ENCODE peak calls at places on chromosomes 16 and 17, in seven cellular contexts. One of them, this sample, is unnamed.

GRCh38 chr16:47156816-47157215 is 13.1 kb upstream of the NETO2 start:
- DNase-seq in cardiac muscle cell: no peak
- DNase-seq in fibroblast of lung: no peak
- DNase-seq in GM12865: no peak
- DNase-seq in LoVo: no peak
- DNase-seq in GM13977: no peak
- DNase-seq in activated CD8-positive, alpha-beta T cell treated with anti-CD3 and anti-CD28 coated beads, Interleukin-2, amount 10 ng/mL, durations not matched to agents 7 days and 5 days: no peak
- DNase-seq in this sample: peak; percentile 21

GRCh38 chr17:8855477-8856204 is 11.8 kb downstream of the PIK3R6 start:
- DNase-seq in cardiac muscle cell: no peak
- DNase-seq in fibroblast of lung: no peak
- DNase-seq in GM12865: peak; percentile 93
- DNase-seq in LoVo: no peak
- DNase-seq in GM13977: peak; percentile 48
- DNase-seq in activated CD8-positive, alpha-beta T cell treated with anti-CD3 and anti-CD28 coated beads, Interleukin-2, amount 10 ng/mL, durations not matched to agents 7 days and 5 days: no peak
- DNase-seq in this sample: no peak

GRCh38 chr16:1788708-1789100 is 4.8 kb downstream of the IGFALS start:
- DNase-seq in cardiac muscle cell: no peak
- DNase-seq in fibroblast of lung: no peak
- DNase-seq in GM12865: no peak
- DNase-seq in LoVo: no peak
- DNase-seq in GM13977: no peak
- DNase-seq in activated CD8-positive, alpha-beta T cell treated with anti-CD3 and anti-CD28 coated beads, Interleukin-2, amount 10 ng/mL, durations not matched to agents 7 days and 5 days: no peak
- DNase-seq in this sample: no peak

GRCh38 chr16:85423186-85423550 is 190.0 kb upstream of the GSE1 start:
- DNase-seq in cardiac muscle cell: no peak
- DNase-seq in fibroblast of lung: no peak
- DNase-seq in GM12865: no peak
- DNase-seq in LoVo: no peak
- DNase-seq in GM13977: no peak
- DNase-seq in activated CD8-positive, alpha-beta T cell treated with anti-CD3 and anti-CD28 coated beads, Interleukin-2, amount 10 ng/mL, durations not matched to agents 7 days and 5 days: no peak
- DNase-seq in this sample: no peak

GRCh38 chr17:57519199-57519598 is 225.9 kb downstream of the CCDC182 start:
- DNase-seq in cardiac muscle cell: no peak
- DNase-seq in fibroblast of lung: peak; percentile 72
- DNase-seq in GM12865: no peak
- DNase-seq in LoVo: no peak
- DNase-seq in GM13977: no peak
- DNase-seq in activated CD8-positive, alpha-beta T cell treated with anti-CD3 and anti-CD28 coated beads, Interleukin-2, amount 10 ng/mL, durations not matched to agents 7 days and 5 days: no peak
- DNase-seq in this sample: no peak

GRCh38 chr17:61335105-61335844 is 64.4 kb upstream of the TBX2 start:
- DNase-seq in cardiac muscle cell: peak; percentile 34
- DNase-seq in fibroblast of lung: peak; percentile 82
- DNase-seq in GM12865: no peak
- DNase-seq in LoVo: no peak
- DNase-seq in GM13977: no peak
- DNase-seq in activated CD8-positive, alpha-beta T cell treated with anti-CD3 and anti-CD28 coated beads, Interleukin-2, amount 10 ng/mL, durations not matched to agents 7 days and 5 days: no peak
- DNase-seq in this sample: no peak

GRCh38 chr17:49926886-49927285 is 42.1 kb upstream of the DLX4 start:
- DNase-seq in cardiac muscle cell: peak; percentile 73
- DNase-seq in fibroblast of lung: peak; percentile 6
- DNase-seq in GM12865: no peak
- DNase-seq in LoVo: no peak
- DNase-seq in GM13977: no peak
- DNase-seq in activated CD8-positive, alpha-beta T cell treated with anti-CD3 and anti-CD28 coated beads, Interleukin-2, amount 10 ng/mL, durations not matched to agents 7 days and 5 days: no peak
- DNase-seq in this sample: no peak

GRCh38 chr17:82113422-82113821 is 15.4 kb upstream of the FASN start:
- DNase-seq in cardiac muscle cell: no peak
- DNase-seq in fibroblast of lung: no peak
- DNase-seq in GM12865: no peak
- DNase-seq in LoVo: no peak
- DNase-seq in GM13977: no peak
- DNase-seq in activated CD8-positive, alpha-beta T cell treated with anti-CD3 and anti-CD28 coated beads, Interleukin-2, amount 10 ng/mL, durations not matched to agents 7 days and 5 days: no peak
- DNase-seq in this sample: no peak

GRCh38 chr17:70414275-70414674 is 244.9 kb downstream of the KCNJ2 start:
- DNase-seq in cardiac muscle cell: no peak
- DNase-seq in fibroblast of lung: no peak
- DNase-seq in GM12865: no peak
- DNase-seq in LoVo: no peak
- DNase-seq in GM13977: no peak
- DNase-seq in activated CD8-positive, alpha-beta T cell treated with anti-CD3 and anti-CD28 coated beads, Interleukin-2, amount 10 ng/mL, durations not matched to agents 7 days and 5 days: no peak
- DNase-seq in this sample: no peak

GRCh38 chr17:50279181-50279526 is 4.9 kb downstream of the TMEM92 start:
- DNase-seq in cardiac muscle cell: no peak
- DNase-seq in fibroblast of lung: no peak
- DNase-seq in GM12865: no peak
- DNase-seq in LoVo: no peak
- DNase-seq in GM13977: no peak
- DNase-seq in activated CD8-positive, alpha-beta T cell treated with anti-CD3 and anti-CD28 coated beads, Interleukin-2, amount 10 ng/mL, durations not matched to agents 7 days and 5 days: no peak
- DNase-seq in this sample: no peak

GRCh38 chr17:80608326-80608725 is 63.7 kb downstream of the RPTOR start:
- DNase-seq in cardiac muscle cell: no peak
- DNase-seq in fibroblast of lung: no peak
- DNase-seq in GM12865: no peak
- DNase-seq in LoVo: no peak
- DNase-seq in GM13977: no peak
- DNase-seq in activated CD8-positive, alpha-beta T cell treated with anti-CD3 and anti-CD28 coated beads, Interleukin-2, amount 10 ng/mL, durations not matched to agents 7 days and 5 days: no peak
- DNase-seq in this sample: no peak

GRCh38 chr17:73342057-73342522 is 30.3 kb upstream of the CDC42EP4 start:
- DNase-seq in cardiac muscle cell: peak; percentile 97
- DNase-seq in fibroblast of lung: peak; percentile 94
- DNase-seq in GM12865: peak; percentile 56
- DNase-seq in LoVo: no peak
- DNase-seq in GM13977: no peak
- DNase-seq in activated CD8-positive, alpha-beta T cell treated with anti-CD3 and anti-CD28 coated beads, Interleukin-2, amount 10 ng/mL, durations not matched to agents 7 days and 5 days: no peak
- DNase-seq in this sample: peak; percentile 12

GRCh38 chr17:76586741-76587487 is 1.3 kb upstream of the ST6GALNAC2 start:
- DNase-seq in cardiac muscle cell: no peak
- DNase-seq in fibroblast of lung: no peak
- DNase-seq in GM12865: peak; percentile 47
- DNase-seq in LoVo: no peak
- DNase-seq in GM13977: peak; percentile 6
- DNase-seq in activated CD8-positive, alpha-beta T cell treated with anti-CD3 and anti-CD28 coated beads, Interleukin-2, amount 10 ng/mL, durations not matched to agents 7 days and 5 days: no peak
- DNase-seq in this sample: no peak

GRCh38 chr17:66715745-66716156 is 119.2 kb upstream of the CACNG5 start:
- DNase-seq in cardiac muscle cell: peak; percentile 71
- DNase-seq in fibroblast of lung: peak; percentile 61
- DNase-seq in GM12865: peak; percentile 86
- DNase-seq in LoVo: peak; percentile 62
- DNase-seq in GM13977: peak; percentile 66
- DNase-seq in activated CD8-positive, alpha-beta T cell treated with anti-CD3 and anti-CD28 coated beads, Interleukin-2, amount 10 ng/mL, durations not matched to agents 7 days and 5 days: peak; percentile 39
- DNase-seq in this sample: peak; percentile 32

GRCh38 chr17:1188812-1189211 is 9.0 kb upstream of the ABR start:
- DNase-seq in cardiac muscle cell: peak; percentile 86
- DNase-seq in fibroblast of lung: peak; percentile 38
- DNase-seq in GM12865: peak; percentile 72
- DNase-seq in LoVo: no peak
- DNase-seq in GM13977: no peak
- DNase-seq in activated CD8-positive, alpha-beta T cell treated with anti-CD3 and anti-CD28 coated beads, Interleukin-2, amount 10 ng/mL, durations not matched to agents 7 days and 5 days: no peak
- DNase-seq in this sample: no peak

GRCh38 chr17:21358185-21358584 is 18.0 kb upstream of the KCNJ12 start:
- DNase-seq in cardiac muscle cell: no peak
- DNase-seq in fibroblast of lung: no peak
- DNase-seq in GM12865: no peak
- DNase-seq in LoVo: no peak
- DNase-seq in GM13977: no peak
- DNase-seq in activated CD8-positive, alpha-beta T cell treated with anti-CD3 and anti-CD28 coated beads, Interleukin-2, amount 10 ng/mL, durations not matched to agents 7 days and 5 days: no peak
- DNase-seq in this sample: no peak

GRCh38 chr16:49012961-49013726 is 268.5 kb downstream of the CBLN1 start:
- DNase-seq in cardiac muscle cell: no peak
- DNase-seq in fibroblast of lung: peak; percentile 62
- DNase-seq in GM12865: no peak
- DNase-seq in LoVo: no peak
- DNase-seq in GM13977: no peak
- DNase-seq in activated CD8-positive, alpha-beta T cell treated with anti-CD3 and anti-CD28 coated beads, Interleukin-2, amount 10 ng/mL, durations not matched to agents 7 days and 5 days: no peak
- DNase-seq in this sample: no peak

GRCh38 chr17:75301031-75301430 is 11.8 kb upstream of the SLC25A19 start:
- DNase-seq in cardiac muscle cell: no peak
- DNase-seq in fibroblast of lung: no peak
- DNase-seq in GM12865: no peak
- DNase-seq in LoVo: no peak
- DNase-seq in GM13977: no peak
- DNase-seq in activated CD8-positive, alpha-beta T cell treated with anti-CD3 and anti-CD28 coated beads, Interleukin-2, amount 10 ng/mL, durations not matched to agents 7 days and 5 days: no peak
- DNase-seq in this sample: no peak

GRCh38 chr17:16371742-16372141 is 9.1 kb upstream of the UBB start:
- DNase-seq in cardiac muscle cell: peak; percentile 55
- DNase-seq in fibroblast of lung: peak; percentile 63
- DNase-seq in GM12865: no peak
- DNase-seq in LoVo: no peak
- DNase-seq in GM13977: no peak
- DNase-seq in activated CD8-positive, alpha-beta T cell treated with anti-CD3 and anti-CD28 coated beads, Interleukin-2, amount 10 ng/mL, durations not matched to agents 7 days and 5 days: no peak
- DNase-seq in this sample: no peak

GRCh38 chr16:75555213-75555706 is 792 bp downstream of the TMEM231 start:
- DNase-seq in cardiac muscle cell: peak; percentile 94
- DNase-seq in fibroblast of lung: peak; percentile 89
- DNase-seq in GM12865: peak; percentile 79
- DNase-seq in LoVo: peak; percentile 88
- DNase-seq in GM13977: peak; percentile 75
- DNase-seq in activated CD8-positive, alpha-beta T cell treated with anti-CD3 and anti-CD28 coated beads, Interleukin-2, amount 10 ng/mL, durations not matched to agents 7 days and 5 days: peak; percentile 38
- DNase-seq in this sample: no peak

GRCh38 chr17:76432712-76433336 is 20.1 kb downstream of the UBE2O start:
- DNase-seq in cardiac muscle cell: no peak
- DNase-seq in fibroblast of lung: no peak
- DNase-seq in GM12865: peak; percentile 53
- DNase-seq in LoVo: no peak
- DNase-seq in GM13977: no peak
- DNase-seq in activated CD8-positive, alpha-beta T cell treated with anti-CD3 and anti-CD28 coated beads, Interleukin-2, amount 10 ng/mL, durations not matched to agents 7 days and 5 days: no peak
- DNase-seq in this sample: peak; percentile 9

GRCh38 chr17:38564869-38565268 is 40.9 kb downstream of the SRCIN1 start:
- DNase-seq in cardiac muscle cell: no peak
- DNase-seq in fibroblast of lung: no peak
- DNase-seq in GM12865: no peak
- DNase-seq in LoVo: no peak
- DNase-seq in GM13977: no peak
- DNase-seq in activated CD8-positive, alpha-beta T cell treated with anti-CD3 and anti-CD28 coated beads, Interleukin-2, amount 10 ng/mL, durations not matched to agents 7 days and 5 days: no peak
- DNase-seq in this sample: no peak

GRCh38 chr17:4195306-4195705 is 52.3 kb downstream of the CYB5D2 start:
- DNase-seq in cardiac muscle cell: peak; percentile 51
- DNase-seq in fibroblast of lung: peak; percentile 93
- DNase-seq in GM12865: no peak
- DNase-seq in LoVo: no peak
- DNase-seq in GM13977: no peak
- DNase-seq in activated CD8-positive, alpha-beta T cell treated with anti-CD3 and anti-CD28 coated beads, Interleukin-2, amount 10 ng/mL, durations not matched to agents 7 days and 5 days: no peak
- DNase-seq in this sample: no peak

GRCh38 chr16:77919761-77920415 is 102.5 kb upstream of the CLEC3A start:
- DNase-seq in cardiac muscle cell: no peak
- DNase-seq in fibroblast of lung: no peak
- DNase-seq in GM12865: no peak
- DNase-seq in LoVo: no peak
- DNase-seq in GM13977: no peak
- DNase-seq in activated CD8-positive, alpha-beta T cell treated with anti-CD3 and anti-CD28 coated beads, Interleukin-2, amount 10 ng/mL, durations not matched to agents 7 days and 5 days: no peak
- DNase-seq in this sample: no peak

GRCh38 chr16:1057252-1057932 is 15.2 kb upstream of the SSTR5 start:
- DNase-seq in cardiac muscle cell: peak; percentile 27
- DNase-seq in fibroblast of lung: no peak
- DNase-seq in GM12865: peak; percentile 25
- DNase-seq in LoVo: peak; percentile 35
- DNase-seq in GM13977: peak; percentile 74
- DNase-seq in activated CD8-positive, alpha-beta T cell treated with anti-CD3 and anti-CD28 coated beads, Interleukin-2, amount 10 ng/mL, durations not matched to agents 7 days and 5 days: peak; percentile 61
- DNase-seq in this sample: no peak

GRCh38 chr16:82240111-82240510 is 70.1 kb upstream of the MPHOSPH6 start:
- DNase-seq in cardiac muscle cell: no peak
- DNase-seq in fibroblast of lung: peak; percentile 25
- DNase-seq in GM12865: no peak
- DNase-seq in LoVo: no peak
- DNase-seq in GM13977: no peak
- DNase-seq in activated CD8-positive, alpha-beta T cell treated with anti-CD3 and anti-CD28 coated beads, Interleukin-2, amount 10 ng/mL, durations not matched to agents 7 days and 5 days: no peak
- DNase-seq in this sample: no peak

GRCh38 chr16:4298761-4299522 is 16.9 kb upstream of the GLIS2 start:
- DNase-seq in cardiac muscle cell: peak; percentile 94
- DNase-seq in fibroblast of lung: peak; percentile 97
- DNase-seq in GM12865: no peak
- DNase-seq in LoVo: peak; percentile 94
- DNase-seq in GM13977: no peak
- DNase-seq in activated CD8-positive, alpha-beta T cell treated with anti-CD3 and anti-CD28 coated beads, Interleukin-2, amount 10 ng/mL, durations not matched to agents 7 days and 5 days: no peak
- DNase-seq in this sample: no peak

GRCh38 chr17:32440722-32441121 is 3.6 kb upstream of the PSMD11 start:
- DNase-seq in cardiac muscle cell: no peak
- DNase-seq in fibroblast of lung: no peak
- DNase-seq in GM12865: no peak
- DNase-seq in LoVo: no peak
- DNase-seq in GM13977: no peak
- DNase-seq in activated CD8-positive, alpha-beta T cell treated with anti-CD3 and anti-CD28 coated beads, Interleukin-2, amount 10 ng/mL, durations not matched to agents 7 days and 5 days: no peak
- DNase-seq in this sample: no peak

GRCh38 chr17:39169518-39169917 is 3.6 kb upstream of the ARL5C start:
- DNase-seq in cardiac muscle cell: no peak
- DNase-seq in fibroblast of lung: no peak
- DNase-seq in GM12865: no peak
- DNase-seq in LoVo: no peak
- DNase-seq in GM13977: no peak
- DNase-seq in activated CD8-positive, alpha-beta T cell treated with anti-CD3 and anti-CD28 coated beads, Interleukin-2, amount 10 ng/mL, durations not matched to agents 7 days and 5 days: no peak
- DNase-seq in this sample: peak; percentile 57

GRCh38 chr16:84726079-84726669 is 26.4 kb downstream of the USP10 start:
- DNase-seq in cardiac muscle cell: peak; percentile 92
- DNase-seq in fibroblast of lung: peak; percentile 61
- DNase-seq in GM12865: peak; percentile 85
- DNase-seq in LoVo: peak; percentile 82
- DNase-seq in GM13977: peak; percentile 39
- DNase-seq in activated CD8-positive, alpha-beta T cell treated with anti-CD3 and anti-CD28 coated beads, Interleukin-2, amount 10 ng/mL, durations not matched to agents 7 days and 5 days: peak; percentile 88
- DNase-seq in this sample: peak; percentile 77

GRCh38 chr17:57989011-57989345 is 924 bp upstream of the VEZF1 start:
- DNase-seq in cardiac muscle cell: no peak
- DNase-seq in fibroblast of lung: peak; percentile 29
- DNase-seq in GM12865: no peak
- DNase-seq in LoVo: no peak
- DNase-seq in GM13977: no peak
- DNase-seq in activated CD8-positive, alpha-beta T cell treated with anti-CD3 and anti-CD28 coated beads, Interleukin-2, amount 10 ng/mL, durations not matched to agents 7 days and 5 days: no peak
- DNase-seq in this sample: peak; percentile 55

GRCh38 chr17:19322861-19323260 is 39.7 kb downstream of the B9D1 start:
- DNase-seq in cardiac muscle cell: no peak
- DNase-seq in fibroblast of lung: no peak
- DNase-seq in GM12865: no peak
- DNase-seq in LoVo: no peak
- DNase-seq in GM13977: no peak
- DNase-seq in activated CD8-positive, alpha-beta T cell treated with anti-CD3 and anti-CD28 coated beads, Interleukin-2, amount 10 ng/mL, durations not matched to agents 7 days and 5 days: no peak
- DNase-seq in this sample: no peak

This sample was measured in MV-4-11.